ENCODE peak calls at places on chromosomes 4 and X, in nine cellular contexts. V, U, G, X, S, P, T, N and K are unnamed samples.

GRCh38 chr4:8403173-8403753 is 37.3 kb downstream of the ACOX3 start:
- DNase-seq in G (no peak), P (no peak), V (peak), X (peak), S (peak), T (no peak), N (peak), U (peak), K (peak)

GRCh38 chr4:119149110-119149509 is 13.5 kb downstream of the MYOZ2 start:
- DNase-seq in T (no peak), X (no peak), S (no peak), G (no peak), U (no peak), P (no peak), V (no peak), N (no peak), K (no peak)

GRCh38 chr4:57405359-57405758 is 295.2 kb upstream of the IGFBP7 start:
- DNase-seq in S (no peak), T (no peak), N (no peak), G (no peak), P (no peak), X (no peak), V (no peak), U (no peak), K (no peak)

GRCh38 chrX:135421932-135422809 is at the start of gene SMIM10L2A:
- DNase-seq in S (no peak), U (no peak), X (peak), G (no peak), V (no peak), N (no peak), T (no peak), P (no peak), K (no peak)

GRCh38 chrX:109847257-109848187 is 114.5 kb upstream of the ACSL4 start:
- DNase-seq in X (peak), N (no peak), U (no peak), T (no peak), V (no peak), P (no peak), G (no peak), S (peak), K (no peak)

GRCh38 chr4:16663722-16664121 is 234.7 kb downstream of the LDB2 start:
- DNase-seq in U (no peak), P (no peak), X (no peak), V (no peak), T (no peak), G (no peak), N (no peak), S (peak), K (no peak)

GRCh38 chrX:10099411-10099810 is 57.4 kb upstream of the CLCN4 start:
- DNase-seq in S (no peak), U (no peak), V (no peak), G (no peak), P (no peak), N (no peak), T (no peak), X (no peak), K (no peak)

GRCh38 chrX:47644557-47645091 is 5.7 kb downstream of the ELK1 start:
- DNase-seq in T (no peak), G (no peak), S (peak), U (peak), P (no peak), V (no peak), N (no peak), X (peak), K (no peak)

GRCh38 chrX:46244451-46244850 is 300.8 kb downstream of the ZNF674 start:
- DNase-seq in N (no peak), G (no peak), X (no peak), S (peak), U (no peak), T (no peak), P (no peak), V (no peak), K (no peak)